ENCODE peak calls at places on chromosomes 16 and 17, in ten cellular contexts. A is CD8-positive, alpha-beta memory T cell; Q is endodermal cell; E is pancreas; M is mammary epithelial cell; Y is lung; D is right lobe of liver; N is aorta; T is HCT116; G is transverse colon. R is an unnamed sample. For H3K4me1, H3K27me3 and H3K9me3, the result is how much of the 10 kb centered on the place peaks cover.

GRCh38 chr16:6929868-6930267 is 402.8 kb upstream of the RBFOX1 start:
- DNase-seq in M (no peak), Y (no peak), T (no peak), N (no peak), D (no peak), G (no peak), Q (no peak), E (no peak), A (no peak), R (no peak)

GRCh38 chr17:53792451-53792850 is 30.3 kb upstream of the KIF2B start:
- DNase-seq in G (no peak), N (no peak), M (no peak), Q (no peak), T (no peak), E (no peak), D (no peak), Y (no peak), A (no peak), R (no peak)

GRCh38 chr17:75521951-75522727 is 3.4 kb upstream of the LLGL2 start:
- DNase-seq in Y (no peak), G (no peak), A (no peak), N (no peak), T (no peak), D (no peak), Q (no peak), M (peak), E (no peak), R (no peak)

GRCh38 chr16:87303431-87303930 is 13.7 kb downstream of the C16orf95 start:
- DNase-seq in E (no peak), G (no peak), N (no peak), A (no peak), Y (no peak), M (no peak), D (no peak), T (no peak), Q (no peak), R (no peak)

GRCh38 chr16:11396241-11397048 is 51.2 kb downstream of the RMI2 start:
- DNase-seq in Q (peak), D (peak), N (peak), Y (peak), E (peak), T (no peak), M (peak), G (peak), A (peak), R (peak)

GRCh38 chr16:78676351-78676750 is 576.9 kb downstream of the WWOX start:
- DNase-seq in N (no peak), Q (peak), G (no peak), D (no peak), Y (no peak), M (no peak), T (no peak), A (no peak), E (no peak), R (no peak)

GRCh38 chr16:19377864-19378263 is 39.8 kb upstream of the TMC5 start:
- DNase-seq in D (no peak), E (no peak), G (no peak), A (no peak), Q (no peak), T (no peak), Y (no peak), M (no peak), N (no peak), R (no peak)

GRCh38 chr17:13346081-13346533 is 255.6 kb downstream of the HS3ST3A1 start:
- DNase-seq in M (peak), N (no peak), D (no peak), A (no peak), T (no peak), Y (no peak), E (no peak), Q (peak), G (no peak), R (no peak)

GRCh38 chr16:83561876-83562275 is 245.9 kb upstream of the HSBP1 start:
- DNase-seq in N (no peak), G (no peak), Q (peak), A (no peak), T (no peak), Y (no peak), D (no peak), E (no peak), M (peak), R (no peak)

GRCh38 chr16:11256657-11257130 is 690 bp upstream of the SOCS1 start:
- DNase-seq in E (peak), N (peak), T (no peak), G (peak), A (no peak), Y (peak), M (peak), D (peak), Q (peak), R (peak)

GRCh38 chr16:17149904-17150483 is 320.8 kb downstream of the XYLT1 start:
- DNase-seq in Q (no peak), E (no peak), D (no peak), A (no peak), G (no peak), Y (no peak), N (no peak), M (no peak), T (no peak), R (no peak)

GRCh38 chr16:88363239-88363891 is 19.4 kb upstream of the ZNF469 start:
- DNase-seq in T (no peak), M (no peak), A (no peak), D (no peak), N (no peak), Y (no peak), E (no peak), Q (no peak), G (no peak), R (no peak)

GRCh38 chr16:60731329-60731728 is 1304.9 kb downstream of the CDH8 start:
- DNase-seq in M (no peak), G (no peak), T (no peak), N (no peak), Q (no peak), E (no peak), Y (no peak), D (no peak), A (no peak), R (no peak)

GRCh38 chr17:57502696-57503307 is 242.3 kb downstream of the CCDC182 start:
- DNase-seq in M (no peak), G (no peak), Y (no peak), T (no peak), D (no peak), Q (no peak), N (no peak), A (no peak), E (no peak), R (no peak)

GRCh38 chr17:79622201-79622601 is 11.3 kb upstream of the RBFOX3 start:
- DNase-seq in N (peak), M (no peak), T (no peak), Q (no peak), D (peak), E (peak), G (peak), Y (no peak), A (peak), R (no peak)

GRCh38 chr16:53094013-53094630 is 39.3 kb downstream of the CHD9 start:
- DNase-seq in T (no peak), M (no peak), Q (no peak), A (no peak), E (peak), D (peak), Y (peak), G (peak), N (peak), R (no peak)

GRCh38 chr16:69405326-69405725 is 19.1 kb upstream of the CYB5B start:
- DNase-seq in Y (no peak), G (no peak), N (no peak), A (no peak), T (no peak), Q (no peak), M (no peak), D (no peak), E (no peak), R (no peak)

GRCh38 chr16:69405757-69406156 is 18.7 kb upstream of the CYB5B start:
- DNase-seq in M (peak), Y (no peak), Q (no peak), E (no peak), A (no peak), G (no peak), D (no peak), N (no peak), T (no peak), R (no peak)

GRCh38 chr16:69402448-69402847 is 16.6 kb upstream of the TERF2 start:
- DNase-seq in N (no peak), G (no peak), D (no peak), M (no peak), Y (no peak), Q (no peak), A (no peak), E (no peak), T (no peak), R (no peak)

GRCh38 chr16:69406780-69407331 is 17.6 kb upstream of the CYB5B start:
- DNase-seq in Q (no peak), M (no peak), E (no peak), N (no peak), T (peak), D (no peak), A (no peak), Y (no peak), G (no peak), R (no peak)

DNA sequence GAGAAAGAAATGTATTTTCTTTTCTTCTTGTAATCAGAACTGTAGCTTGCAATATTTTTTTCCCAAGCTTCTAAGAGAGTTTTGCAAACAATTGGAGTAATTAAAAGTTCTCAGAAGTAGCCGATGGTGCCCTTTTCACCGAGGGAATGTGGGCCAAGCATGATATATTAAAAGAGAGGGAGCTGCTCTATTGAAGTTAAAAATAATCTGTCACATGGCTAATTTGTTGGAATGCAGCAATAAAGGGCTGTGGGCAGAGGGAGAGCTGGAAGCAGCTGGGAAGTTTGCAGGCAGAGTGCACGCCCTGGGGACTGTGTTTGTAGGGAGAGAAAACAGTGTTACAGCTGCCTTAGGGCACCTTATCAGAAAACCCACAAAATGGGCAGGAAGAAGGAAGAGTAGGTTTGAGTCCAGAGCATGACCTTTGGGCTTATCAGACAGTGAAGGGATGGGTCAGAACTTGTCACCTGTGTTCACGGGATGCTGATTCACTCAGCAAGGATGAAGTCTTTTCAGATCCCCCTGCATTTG is 18.5 kb upstream of the TERF2 start:
- DNase-seq in G (peak), M (peak), A (no peak), Y (no peak), D (no peak), E (no peak), Q (no peak), T (peak), N (no peak), R (no peak)
- H3K4me1 ChIP-seq in G (under half), M (under half), A (under half), Y (under half), D (under half), E (under half), Q (under half), T (half or more), N (under half), R (under half)

GRCh38 chr17:49495842-49496182 is 719 bp downstream of the NGFR start:
- DNase-seq in M (no peak), E (no peak), G (no peak), N (no peak), Q (peak), D (no peak), A (no peak), T (no peak), Y (no peak), R (no peak)

GRCh38 chr17:49496183-49496865 is 1.2 kb downstream of the NGFR start:
- DNase-seq in M (peak), A (peak), N (peak), T (no peak), E (peak), G (peak), Q (peak), Y (peak), D (peak), R (peak)

GRCh38 chr17:49498037-49498615 is 3.0 kb downstream of the NGFR start:
- DNase-seq in Q (peak), G (no peak), T (no peak), D (no peak), N (no peak), E (no peak), A (no peak), M (no peak), Y (no peak), R (no peak)

GRCh38 chr17:49496866-49497146 is 1.7 kb downstream of the NGFR start:
- DNase-seq in N (no peak), Q (no peak), E (no peak), Y (no peak), D (no peak), G (no peak), A (no peak), M (no peak), T (no peak), R (peak)

GRCh38 chr17:49497147-49498036 is 2.3 kb downstream of the NGFR start:
- DNase-seq in Q (peak), T (no peak), N (peak), E (no peak), A (no peak), M (peak), G (peak), D (no peak), Y (no peak), R (no peak)
- H3K27me3 ChIP-seq in Q (half or more), T (under half), N (under half), E (under half), A (half or more), M (under half), G (half or more), D (under half), Y (under half), R (under half)

GRCh38 chr17:2710075-2710803 is 1.3 kb downstream of the CLUH start:
- DNase-seq in T (no peak), Y (no peak), Q (peak), E (peak), M (no peak), D (peak), G (no peak), N (no peak), A (no peak), R (no peak)
- H3K9me3 ChIP-seq in T (under half), Y (under half), Q (under half), E (under half), M (under half), D (under half), G (under half), N (under half), A (under half), R (under half)

DNA sequence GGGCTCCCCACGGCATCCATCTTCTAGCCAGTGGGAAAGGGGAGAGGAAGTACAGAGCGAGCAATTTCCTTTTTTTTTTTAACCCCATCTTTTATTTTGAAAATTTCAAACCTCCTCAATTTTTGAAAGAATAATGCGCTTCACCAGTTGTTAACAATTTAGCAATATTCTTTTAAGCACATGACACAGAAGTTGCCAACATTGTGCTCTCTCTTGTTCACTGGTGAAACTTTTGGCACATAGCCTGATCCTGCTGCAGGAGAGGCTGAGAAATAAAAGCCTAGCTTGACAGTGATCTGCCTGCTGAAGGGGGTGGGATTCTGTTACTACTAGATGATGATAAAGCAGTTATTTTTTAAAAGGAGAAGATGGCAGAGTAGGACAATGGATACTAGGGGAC is 12.9 kb downstream of the NAA60 start:
- DNase-seq in M (no peak), G (no peak), Y (no peak), T (no peak), N (no peak), E (no peak), Q (peak), A (no peak), D (no peak), R (no peak)
- H3K4me1 ChIP-seq in M (under half), G (under half), Y (under half), T (under half), N (under half), E (under half), Q (under half), A (under half), D (under half), R (under half)

DNA sequence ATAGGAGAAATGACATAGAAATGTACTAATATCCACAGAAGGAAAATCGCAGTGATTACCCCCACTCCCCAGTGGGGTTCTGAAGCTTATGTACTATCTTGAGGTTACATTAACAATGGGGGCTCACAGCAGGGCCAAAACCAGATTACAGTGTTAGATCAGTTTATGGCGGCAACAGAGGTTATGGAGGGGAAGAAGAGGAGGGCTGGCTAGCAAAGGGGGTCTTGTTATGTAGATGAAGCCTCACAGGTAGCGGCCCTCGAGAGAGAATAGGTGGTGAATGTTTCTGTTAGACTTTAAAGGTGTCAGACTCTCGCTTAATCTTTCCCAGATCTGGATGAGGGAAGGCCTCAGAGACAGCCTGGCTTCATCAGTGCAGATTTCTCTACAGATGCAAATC is 22.2 kb downstream of the RNF112 start:
- DNase-seq in T (no peak), D (no peak), Q (peak), G (no peak), A (no peak), E (no peak), M (no peak), N (no peak), Y (no peak), R (no peak)
- H3K27me3 ChIP-seq in T (under half), D (under half), Q (under half), G (under half), A (under half), E (under half), M (under half), N (under half), Y (under half), R (under half)

DNA sequence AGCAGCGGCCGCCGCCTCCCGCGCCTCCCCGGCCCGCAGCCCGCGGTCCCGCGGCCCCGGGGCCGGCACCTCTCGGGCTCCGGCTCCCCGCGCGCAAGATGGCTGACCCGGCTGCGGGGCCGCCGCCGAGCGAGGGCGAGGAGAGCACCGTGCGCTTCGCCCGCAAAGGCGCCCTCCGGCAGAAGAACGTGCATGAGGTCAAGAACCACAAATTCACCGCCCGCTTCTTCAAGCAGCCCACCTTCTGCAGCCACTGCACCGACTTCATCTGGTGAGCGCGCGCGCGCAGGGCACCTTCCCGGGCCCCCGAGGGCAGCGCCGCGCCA is 258 bp downstream of the PRKCB start:
- DNase-seq in M (no peak), Q (no peak), D (no peak), G (no peak), A (peak), Y (no peak), T (no peak), E (no peak), N (no peak), R (no peak)
- H3K9me3 ChIP-seq in M (under half), Q (under half), D (under half), G (under half), A (under half), Y (under half), T (under half), E (under half), N (under half), R (under half)

GRCh38 chr17:67830440-67830839 is 5.1 kb downstream of the BPTF start:
- DNase-seq in G (no peak), D (no peak), T (no peak), E (no peak), Y (no peak), N (no peak), M (no peak), Q (peak), A (no peak), R (no peak)
- H3K4me1 ChIP-seq in G (under half), D (under half), T (under half), E (under half), Y (under half), N (under half), M (under half), Q (under half), A (half or more), R (half or more)

DNA sequence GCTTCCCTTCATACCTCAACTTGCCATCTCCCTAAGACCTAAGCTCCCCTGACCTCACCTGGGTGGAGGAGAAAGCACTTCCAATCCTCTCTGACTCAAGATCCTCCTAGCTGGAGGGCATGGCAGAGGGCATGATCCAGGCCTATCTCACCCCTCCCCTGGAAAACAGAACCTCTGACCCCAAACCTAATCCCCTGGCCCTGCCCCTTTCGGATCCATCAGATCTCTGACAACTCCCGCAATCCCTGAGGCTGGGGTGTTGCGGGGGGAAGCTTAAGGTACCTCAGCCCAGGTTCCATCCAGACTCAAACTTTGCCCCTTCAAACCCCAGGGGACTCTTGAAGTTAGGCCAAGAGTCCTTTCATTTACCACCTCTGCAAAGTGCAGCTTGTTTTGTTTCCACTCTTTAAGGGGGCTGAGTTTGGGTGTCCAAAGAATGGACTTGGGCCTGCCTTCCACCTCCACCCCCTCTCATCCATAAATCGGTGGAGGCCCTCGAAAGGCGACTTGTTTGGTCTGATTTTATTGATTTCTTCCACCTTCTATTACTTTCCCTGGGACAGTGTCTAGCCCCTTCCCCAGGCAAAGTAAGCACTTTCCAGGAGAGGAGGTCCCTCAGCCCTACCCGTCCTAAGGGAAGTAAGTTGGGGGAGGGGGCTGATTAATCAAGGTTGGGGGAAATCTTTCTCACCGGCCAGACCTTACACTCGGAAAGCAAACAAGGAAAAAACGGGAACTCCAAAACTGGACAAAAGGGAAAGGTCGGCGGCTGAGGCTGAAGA is 2.6 kb downstream of the EPOP start:
- DNase-seq in D (no peak), M (no peak), E (no peak), T (no peak), N (no peak), Y (no peak), G (no peak), Q (no peak), A (no peak), R (no peak)
- H3K27me3 ChIP-seq in D (under half), M (under half), E (under half), T (under half), N (under half), Y (under half), G (half or more), Q (half or more), A (under half), R (under half)

R was measured in CD4-positive, CD25-positive, alpha-beta regulatory T cell.